ENCODE peak calls at places on chromosomes 12 and 14, in six cellular contexts. One of them, this sample, is unnamed.

GRCh38 chr14:62711351-62712023 is 333.8 kb downstream of the KCNH5 start:
- DNase-seq in cardiac muscle cell: no peak
- DNase-seq in GM06990: no peak
- DNase-seq in upper lobe of right lung: no peak
- DNase-seq in astrocyte of the cerebellum: no peak
- DNase-seq in ovary: no peak
- DNase-seq in this sample: no peak

GRCh38 chr12:57513266-57513665 is 7.0 kb downstream of the DDIT3 start:
- DNase-seq in cardiac muscle cell: no peak
- DNase-seq in GM06990: no peak
- DNase-seq in upper lobe of right lung: no peak
- DNase-seq in astrocyte of the cerebellum: no peak
- DNase-seq in ovary: no peak
- DNase-seq in this sample: no peak

GRCh38 chr14:60161176-60162107 is 3.8 kb downstream of the DHRS7 start:
- DNase-seq in cardiac muscle cell: peak
- DNase-seq in GM06990: no peak
- DNase-seq in upper lobe of right lung: no peak
- DNase-seq in astrocyte of the cerebellum: no peak
- DNase-seq in ovary: no peak
- DNase-seq in this sample: peak

GRCh38 chr12:127485528-127485927 is 781.4 kb upstream of the TMEM132C start:
- DNase-seq in cardiac muscle cell: no peak
- DNase-seq in GM06990: no peak
- DNase-seq in upper lobe of right lung: no peak
- DNase-seq in astrocyte of the cerebellum: peak
- DNase-seq in ovary: no peak
- DNase-seq in this sample: peak

GRCh38 chr12:40691913-40692616 is at the start of gene CNTN1:
- DNase-seq in cardiac muscle cell: peak
- DNase-seq in GM06990: peak
- DNase-seq in upper lobe of right lung: peak
- DNase-seq in astrocyte of the cerebellum: peak
- DNase-seq in ovary: peak
- DNase-seq in this sample: no peak

GRCh38 chr14:104335176-104335575 is 196.8 kb downstream of the KIF26A start:
- DNase-seq in cardiac muscle cell: no peak
- DNase-seq in GM06990: no peak
- DNase-seq in upper lobe of right lung: no peak
- DNase-seq in astrocyte of the cerebellum: no peak
- DNase-seq in ovary: no peak
- DNase-seq in this sample: no peak

GRCh38 chr12:5616854-5617253 is 184.9 kb downstream of the NTF3 start:
- DNase-seq in cardiac muscle cell: no peak
- DNase-seq in GM06990: no peak
- DNase-seq in upper lobe of right lung: no peak
- DNase-seq in astrocyte of the cerebellum: no peak
- DNase-seq in ovary: no peak
- DNase-seq in this sample: no peak

GRCh38 chr14:69170848-69171247 is 17.9 kb upstream of the DCAF5 start:
- DNase-seq in cardiac muscle cell: no peak
- DNase-seq in GM06990: no peak
- DNase-seq in upper lobe of right lung: no peak
- DNase-seq in astrocyte of the cerebellum: no peak
- DNase-seq in ovary: no peak
- DNase-seq in this sample: no peak

GRCh38 chr14:50156111-50156510 is 39.7 kb upstream of the VCPKMT start:
- DNase-seq in cardiac muscle cell: no peak
- DNase-seq in GM06990: no peak
- DNase-seq in upper lobe of right lung: no peak
- DNase-seq in astrocyte of the cerebellum: no peak
- DNase-seq in ovary: no peak
- DNase-seq in this sample: no peak

GRCh38 chr12:105220929-105221290 is 15.1 kb downstream of the APPL2 start:
- DNase-seq in cardiac muscle cell: no peak
- DNase-seq in GM06990: no peak
- DNase-seq in upper lobe of right lung: no peak
- DNase-seq in astrocyte of the cerebellum: no peak
- DNase-seq in ovary: no peak
- DNase-seq in this sample: no peak

GRCh38 chr12:98698603-98699463 is 53.7 kb downstream of the APAF1 start:
- DNase-seq in cardiac muscle cell: peak
- DNase-seq in GM06990: no peak
- DNase-seq in upper lobe of right lung: no peak
- DNase-seq in astrocyte of the cerebellum: peak
- DNase-seq in ovary: peak
- DNase-seq in this sample: peak

GRCh38 chr12:127284870-127285431 is 982.0 kb upstream of the TMEM132C start:
- DNase-seq in cardiac muscle cell: peak
- DNase-seq in GM06990: no peak
- DNase-seq in upper lobe of right lung: no peak
- DNase-seq in astrocyte of the cerebellum: peak
- DNase-seq in ovary: no peak
- DNase-seq in this sample: peak

GRCh38 chr12:2467447-2468195 is 327.1 kb upstream of the FKBP4 start:
- DNase-seq in cardiac muscle cell: no peak
- DNase-seq in GM06990: no peak
- DNase-seq in upper lobe of right lung: no peak
- DNase-seq in astrocyte of the cerebellum: no peak
- DNase-seq in ovary: no peak
- DNase-seq in this sample: no peak

GRCh38 chr12:31431721-31432120 is 105.8 kb upstream of the SINHCAF start:
- DNase-seq in cardiac muscle cell: peak
- DNase-seq in GM06990: no peak
- DNase-seq in upper lobe of right lung: no peak
- DNase-seq in astrocyte of the cerebellum: no peak
- DNase-seq in ovary: no peak
- DNase-seq in this sample: no peak

GRCh38 chr14:97180304-97181200 is 383.4 kb downstream of the VRK1 start:
- DNase-seq in cardiac muscle cell: peak
- DNase-seq in GM06990: no peak
- DNase-seq in upper lobe of right lung: no peak
- DNase-seq in astrocyte of the cerebellum: peak
- DNase-seq in ovary: no peak
- DNase-seq in this sample: peak

GRCh38 chr14:86654558-86655184 is 1124.7 kb downstream of the FLRT2 start:
- DNase-seq in cardiac muscle cell: peak
- DNase-seq in GM06990: no peak
- DNase-seq in upper lobe of right lung: peak
- DNase-seq in astrocyte of the cerebellum: peak
- DNase-seq in ovary: no peak
- DNase-seq in this sample: no peak

GRCh38 chr12:10557329-10557728 is 51.6 kb downstream of the EIF2S3B start:
- DNase-seq in cardiac muscle cell: no peak
- DNase-seq in GM06990: no peak
- DNase-seq in upper lobe of right lung: no peak
- DNase-seq in astrocyte of the cerebellum: no peak
- DNase-seq in ovary: no peak
- DNase-seq in this sample: no peak

GRCh38 chr14:100146548-100147091 is 12.8 kb downstream of the DEGS2 start:
- DNase-seq in cardiac muscle cell: no peak
- DNase-seq in GM06990: no peak
- DNase-seq in upper lobe of right lung: no peak
- DNase-seq in astrocyte of the cerebellum: no peak
- DNase-seq in ovary: no peak
- DNase-seq in this sample: no peak

GRCh38 chr14:54189358-54190354 is 207.2 kb upstream of the CDKN3 start:
- DNase-seq in cardiac muscle cell: peak
- DNase-seq in GM06990: no peak
- DNase-seq in upper lobe of right lung: no peak
- DNase-seq in astrocyte of the cerebellum: no peak
- DNase-seq in ovary: no peak
- DNase-seq in this sample: no peak

GRCh38 chr12:94545937-94546771 is 86.5 kb upstream of the CEP83 start:
- DNase-seq in cardiac muscle cell: peak
- DNase-seq in GM06990: no peak
- DNase-seq in upper lobe of right lung: no peak
- DNase-seq in astrocyte of the cerebellum: peak
- DNase-seq in ovary: peak
- DNase-seq in this sample: peak

GRCh38 chr12:42794811-42795210 is 205.3 kb upstream of the PRICKLE1 start:
- DNase-seq in cardiac muscle cell: no peak
- DNase-seq in GM06990: no peak
- DNase-seq in upper lobe of right lung: no peak
- DNase-seq in astrocyte of the cerebellum: no peak
- DNase-seq in ovary: no peak
- DNase-seq in this sample: no peak

GRCh38 chr12:106113446-106114083 is 25.2 kb downstream of the NUAK1 start:
- DNase-seq in cardiac muscle cell: no peak
- DNase-seq in GM06990: no peak
- DNase-seq in upper lobe of right lung: no peak
- DNase-seq in astrocyte of the cerebellum: no peak
- DNase-seq in ovary: no peak
- DNase-seq in this sample: no peak

GRCh38 chr12:77224346-77224745 is 159.0 kb upstream of the E2F7 start:
- DNase-seq in cardiac muscle cell: no peak
- DNase-seq in GM06990: no peak
- DNase-seq in upper lobe of right lung: no peak
- DNase-seq in astrocyte of the cerebellum: no peak
- DNase-seq in ovary: no peak
- DNase-seq in this sample: no peak

GRCh38 chr12:53380104-53380796 is at the start of gene SP1:
- DNase-seq in cardiac muscle cell: peak
- DNase-seq in GM06990: peak
- DNase-seq in upper lobe of right lung: peak
- DNase-seq in astrocyte of the cerebellum: peak
- DNase-seq in ovary: peak
- DNase-seq in this sample: peak

GRCh38 chr12:53376747-53377146 is 3.2 kb upstream of the SP1 start:
- DNase-seq in cardiac muscle cell: no peak
- DNase-seq in GM06990: no peak
- DNase-seq in upper lobe of right lung: no peak
- DNase-seq in astrocyte of the cerebellum: no peak
- DNase-seq in ovary: no peak
- DNase-seq in this sample: no peak

GRCh38 chr12:53378705-53379388 is 1.1 kb upstream of the SP1 start:
- DNase-seq in cardiac muscle cell: no peak
- DNase-seq in GM06990: no peak
- DNase-seq in upper lobe of right lung: no peak
- DNase-seq in astrocyte of the cerebellum: no peak
- DNase-seq in ovary: peak
- DNase-seq in this sample: no peak

GRCh38 chr12:53379389-53380103 is 430 bp upstream of the SP1 start:
- DNase-seq in cardiac muscle cell: peak
- DNase-seq in GM06990: peak
- DNase-seq in upper lobe of right lung: peak
- DNase-seq in astrocyte of the cerebellum: peak
- DNase-seq in ovary: peak
- DNase-seq in this sample: peak

GRCh38 chr12:53378222-53378621 is 1.8 kb upstream of the SP1 start:
- DNase-seq in cardiac muscle cell: no peak
- DNase-seq in GM06990: no peak
- DNase-seq in upper lobe of right lung: no peak
- DNase-seq in astrocyte of the cerebellum: no peak
- DNase-seq in ovary: peak
- DNase-seq in this sample: no peak
- H3K4me3 ChIP-seq in cardiac muscle cell: no peak
- H3K4me3 ChIP-seq in GM06990: no peak
- H3K4me3 ChIP-seq in upper lobe of right lung: no peak
- H3K4me3 ChIP-seq in astrocyte of the cerebellum: no peak
- H3K4me3 ChIP-seq in ovary: no peak
- H3K4me3 ChIP-seq in this sample: no peak

DNA sequence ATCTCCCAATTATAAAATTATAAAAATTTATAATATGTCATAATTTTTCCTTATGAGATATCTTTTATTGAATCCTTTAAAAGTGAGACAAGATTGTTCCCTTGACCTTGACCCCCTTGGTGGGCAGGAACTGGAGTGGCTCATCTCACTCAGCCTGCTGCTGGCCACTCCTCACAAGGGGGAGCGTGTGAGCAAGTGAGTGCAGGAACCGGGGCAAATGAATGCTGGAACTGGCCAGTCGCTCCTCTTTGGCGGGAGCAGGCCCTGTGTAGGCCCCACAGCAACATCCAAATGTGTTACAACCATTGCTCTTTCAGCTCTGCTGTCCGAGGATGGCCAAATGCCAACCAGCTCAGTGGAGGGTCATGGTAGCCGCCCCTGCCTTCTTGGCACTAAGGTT is 178.8 kb downstream of the ETNK1 start:
- DNase-seq in cardiac muscle cell: no peak
- DNase-seq in GM06990: no peak
- DNase-seq in upper lobe of right lung: no peak
- DNase-seq in astrocyte of the cerebellum: no peak
- DNase-seq in ovary: no peak
- DNase-seq in this sample: no peak
- TF ChIP-seq CTCF in cardiac muscle cell: no peak
- TF ChIP-seq CTCF in GM06990: no peak
- TF ChIP-seq CTCF in upper lobe of right lung: no peak
- TF ChIP-seq CTCF in astrocyte of the cerebellum: no peak
- TF ChIP-seq CTCF in ovary: no peak
- TF ChIP-seq CTCF in this sample: no peak

DNA sequence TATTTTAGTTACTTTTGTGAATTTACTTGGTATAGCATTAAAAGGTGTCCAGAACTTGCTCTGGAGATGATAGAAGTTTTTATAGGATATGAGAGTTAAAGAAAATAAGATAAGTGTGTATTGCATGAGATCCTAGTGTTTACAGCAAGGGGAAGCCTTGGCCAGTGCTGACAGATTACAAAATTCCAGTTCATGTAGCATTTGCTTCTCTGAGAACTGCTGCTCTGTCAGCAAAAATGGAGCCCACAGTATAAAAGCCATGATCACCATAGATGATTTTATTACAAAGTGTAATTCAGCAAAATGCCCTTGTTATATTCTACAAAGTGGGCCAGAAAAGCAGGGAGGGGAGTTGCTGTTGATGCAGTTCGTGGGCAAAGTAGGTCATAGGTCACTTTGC is 40.0 kb upstream of the ATF1 start:
- DNase-seq in cardiac muscle cell: no peak
- DNase-seq in GM06990: no peak
- DNase-seq in upper lobe of right lung: no peak
- DNase-seq in astrocyte of the cerebellum: no peak
- DNase-seq in ovary: no peak
- DNase-seq in this sample: no peak
- H3K4me3 ChIP-seq in cardiac muscle cell: no peak
- H3K4me3 ChIP-seq in GM06990: no peak
- H3K4me3 ChIP-seq in upper lobe of right lung: no peak
- H3K4me3 ChIP-seq in astrocyte of the cerebellum: no peak
- H3K4me3 ChIP-seq in ovary: no peak
- H3K4me3 ChIP-seq in this sample: no peak

DNA sequence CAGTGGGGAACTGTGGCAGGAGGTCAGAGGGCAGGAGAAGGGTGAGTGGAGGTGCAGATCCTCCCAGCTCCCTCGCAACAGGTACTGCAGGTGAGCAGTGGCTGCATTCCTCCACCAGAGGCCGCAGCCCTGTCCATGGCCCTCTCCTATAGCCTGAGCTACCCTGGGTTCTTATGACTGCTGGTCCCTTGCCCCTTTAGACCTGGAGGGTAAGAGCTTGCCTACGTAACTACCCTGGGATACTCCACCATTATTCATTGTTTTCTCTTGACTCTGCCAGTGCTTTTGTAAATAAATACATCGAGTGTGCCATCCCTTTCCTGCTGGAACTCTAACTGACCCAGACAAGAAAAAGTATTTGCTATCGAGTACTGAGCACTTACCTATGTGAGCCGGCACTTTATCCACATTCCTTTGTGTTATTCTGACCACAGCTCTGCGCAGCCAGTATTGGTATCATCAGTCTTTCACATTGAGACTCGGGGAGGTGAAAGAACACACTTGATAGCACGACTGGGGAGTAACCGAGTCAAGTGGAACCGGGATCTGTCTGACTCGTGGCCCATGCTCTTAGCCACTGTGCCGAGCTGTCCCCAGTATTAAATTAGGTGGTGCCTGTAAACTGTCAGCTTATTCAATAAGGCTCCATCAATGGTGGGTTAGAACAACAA is 38.5 kb downstream of the LTBP2 start:
- DNase-seq in cardiac muscle cell: no peak
- DNase-seq in GM06990: no peak
- DNase-seq in upper lobe of right lung: no peak
- DNase-seq in astrocyte of the cerebellum: no peak
- DNase-seq in ovary: peak
- DNase-seq in this sample: no peak
- TF ChIP-seq CTCF in cardiac muscle cell: no peak
- TF ChIP-seq CTCF in GM06990: peak
- TF ChIP-seq CTCF in upper lobe of right lung: no peak
- TF ChIP-seq CTCF in astrocyte of the cerebellum: peak
- TF ChIP-seq CTCF in ovary: no peak
- TF ChIP-seq CTCF in this sample: no peak

This sample was measured in AG09309.